ENCODE peak calls at places on chromosome 6, in five cellular contexts. One of them, this sample, is unnamed. For H3K4me1 and H3K27me3, the result is how much of the 10 kb centered on the place peaks cover.

GRCh38 chr6:89290401-89291155 is 24.5 kb downstream of the GABRR2 start:
- DNase-seq in lung: no peak
- DNase-seq in left lung: no peak
- DNase-seq in psoas muscle: no peak
- DNase-seq in A673: no peak
- DNase-seq in this sample: no peak

GRCh38 chr6:56279346-56280080 is 32.1 kb upstream of the COL21A1 start:
- DNase-seq in lung: no peak
- DNase-seq in left lung: no peak
- DNase-seq in psoas muscle: no peak
- DNase-seq in A673: no peak
- DNase-seq in this sample: no peak

GRCh38 chr6:24547243-24547642 is 52.5 kb downstream of the ALDH5A1 start:
- DNase-seq in lung: no peak
- DNase-seq in left lung: no peak
- DNase-seq in psoas muscle: no peak
- DNase-seq in A673: peak
- DNase-seq in this sample: no peak

GRCh38 chr6:154408906-154409500 is 52.4 kb upstream of the IPCEF1 start:
- DNase-seq in lung: no peak
- DNase-seq in left lung: no peak
- DNase-seq in psoas muscle: no peak
- DNase-seq in A673: peak
- DNase-seq in this sample: no peak

GRCh38 chr6:3075522-3076113 is 7.3 kb downstream of the RIPK1 start:
- DNase-seq in lung: no peak
- DNase-seq in left lung: no peak
- DNase-seq in psoas muscle: no peak
- DNase-seq in A673: no peak
- DNase-seq in this sample: no peak

GRCh38 chr6:4946521-4946920 is 57.3 kb downstream of the RPP40 start:
- DNase-seq in lung: no peak
- DNase-seq in left lung: no peak
- DNase-seq in psoas muscle: no peak
- DNase-seq in A673: no peak
- DNase-seq in this sample: no peak

GRCh38 chr6:127120109-127120786 is 1.8 kb downstream of the RSPO3 start:
- DNase-seq in lung: no peak
- DNase-seq in left lung: peak
- DNase-seq in psoas muscle: peak
- DNase-seq in A673: peak
- DNase-seq in this sample: no peak

GRCh38 chr6:81451787-81452186 is 300.7 kb downstream of the TENT5A start:
- DNase-seq in lung: no peak
- DNase-seq in left lung: no peak
- DNase-seq in psoas muscle: no peak
- DNase-seq in A673: peak
- DNase-seq in this sample: no peak

GRCh38 chr6:21462519-21462852 is 131.1 kb upstream of the SOX4 start:
- DNase-seq in lung: no peak
- DNase-seq in left lung: no peak
- DNase-seq in psoas muscle: no peak
- DNase-seq in A673: no peak
- DNase-seq in this sample: no peak

GRCh38 chr6:163945813-163946212 is 531.3 kb downstream of the QKI start:
- DNase-seq in lung: no peak
- DNase-seq in left lung: no peak
- DNase-seq in psoas muscle: no peak
- DNase-seq in A673: no peak
- DNase-seq in this sample: no peak

GRCh38 chr6:129575378-129576118 is 134.4 kb downstream of the ARHGAP18 start:
- DNase-seq in lung: no peak
- DNase-seq in left lung: no peak
- DNase-seq in psoas muscle: no peak
- DNase-seq in A673: peak
- DNase-seq in this sample: no peak

GRCh38 chr6:134123666-134124208 is 71.3 kb upstream of the SLC2A12 start:
- DNase-seq in lung: no peak
- DNase-seq in left lung: no peak
- DNase-seq in psoas muscle: no peak
- DNase-seq in A673: peak
- DNase-seq in this sample: no peak

GRCh38 chr6:166307082-166307980 is 861 bp downstream of the PRR18 start:
- DNase-seq in lung: no peak
- DNase-seq in left lung: no peak
- DNase-seq in psoas muscle: no peak
- DNase-seq in A673: no peak
- DNase-seq in this sample: no peak

GRCh38 chr6:2695464-2696095 is 55.1 kb downstream of the MYLK4 start:
- DNase-seq in lung: no peak
- DNase-seq in left lung: no peak
- DNase-seq in psoas muscle: no peak
- DNase-seq in A673: peak
- DNase-seq in this sample: no peak

GRCh38 chr6:156017838-156018237 is 562.2 kb upstream of the NOX3 start:
- DNase-seq in lung: no peak
- DNase-seq in left lung: no peak
- DNase-seq in psoas muscle: no peak
- DNase-seq in A673: no peak
- DNase-seq in this sample: no peak

GRCh38 chr6:7673063-7673536 is 52.8 kb upstream of the BMP6 start:
- DNase-seq in lung: peak
- DNase-seq in left lung: peak
- DNase-seq in psoas muscle: peak
- DNase-seq in A673: peak
- DNase-seq in this sample: no peak

GRCh38 chr6:11350294-11350693 is 117.8 kb upstream of the NEDD9 start:
- DNase-seq in lung: peak
- DNase-seq in left lung: peak
- DNase-seq in psoas muscle: no peak
- DNase-seq in A673: no peak
- DNase-seq in this sample: no peak

GRCh38 chr6:156729248-156729647 is 47.9 kb upstream of the ARID1B start:
- DNase-seq in lung: no peak
- DNase-seq in left lung: no peak
- DNase-seq in psoas muscle: no peak
- DNase-seq in A673: no peak
- DNase-seq in this sample: no peak

GRCh38 chr6:90326404-90327057 is 29.9 kb upstream of the BACH2 start:
- DNase-seq in lung: no peak
- DNase-seq in left lung: no peak
- DNase-seq in psoas muscle: no peak
- DNase-seq in A673: no peak
- DNase-seq in this sample: no peak

GRCh38 chr6:35920793-35921732 is at the start of gene SRPK1:
- DNase-seq in lung: peak
- DNase-seq in left lung: peak
- DNase-seq in psoas muscle: peak
- DNase-seq in A673: peak
- DNase-seq in this sample: peak

GRCh38 chr6:37673436-37673835 is 24.2 kb downstream of the MDGA1 start:
- DNase-seq in lung: no peak
- DNase-seq in left lung: no peak
- DNase-seq in psoas muscle: no peak
- DNase-seq in A673: no peak
- DNase-seq in this sample: no peak

GRCh38 chr6:3769610-3770009 is 18.1 kb upstream of the PXDC1 start:
- DNase-seq in lung: no peak
- DNase-seq in left lung: no peak
- DNase-seq in psoas muscle: no peak
- DNase-seq in A673: no peak
- DNase-seq in this sample: no peak

DNA sequence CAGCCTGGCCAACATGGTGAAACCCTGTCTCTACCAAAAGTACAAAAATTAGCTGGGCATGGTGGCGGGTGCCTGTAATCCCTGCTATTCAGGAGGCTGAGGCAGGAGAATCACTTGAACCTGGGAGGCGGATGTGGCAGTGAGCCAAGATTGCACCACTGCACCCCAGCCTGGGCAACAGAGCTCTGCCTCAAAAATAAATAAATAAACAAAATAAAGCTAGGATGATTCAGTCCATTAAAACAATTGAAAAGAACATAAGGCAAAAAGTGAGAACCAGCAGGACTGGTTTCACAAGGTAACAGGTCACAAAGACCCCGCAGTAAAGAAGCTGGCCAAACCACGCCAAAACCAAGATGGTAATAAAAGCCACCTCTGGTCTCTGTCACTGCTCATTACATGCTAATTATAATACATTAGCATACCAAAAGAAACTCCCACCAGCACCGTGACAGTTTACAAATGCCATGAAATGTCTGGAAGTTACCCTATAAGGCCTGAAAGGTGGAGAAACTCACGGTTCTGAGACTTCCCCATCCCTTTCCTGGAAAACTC is 10.4 kb downstream of the LAMA4 start:
- DNase-seq in lung: no peak
- DNase-seq in left lung: no peak
- DNase-seq in psoas muscle: peak
- DNase-seq in A673: no peak
- DNase-seq in this sample: no peak
- H3K4me1 ChIP-seq in lung: under half
- H3K4me1 ChIP-seq in left lung: under half
- H3K4me1 ChIP-seq in psoas muscle: under half
- H3K4me1 ChIP-seq in A673: under half
- H3K4me1 ChIP-seq in this sample: half or more

GRCh38 chr6:41786451-41787218 is 859 bp upstream of the TOMM6 start:
- DNase-seq in lung: peak
- DNase-seq in left lung: peak
- DNase-seq in psoas muscle: peak
- DNase-seq in A673: peak
- DNase-seq in this sample: peak

GRCh38 chr6:41784581-41785171 is 2.8 kb upstream of the TOMM6 start:
- DNase-seq in lung: no peak
- DNase-seq in left lung: no peak
- DNase-seq in psoas muscle: no peak
- DNase-seq in A673: no peak
- DNase-seq in this sample: no peak

GRCh38 chr6:41785254-41785653 is 2.2 kb upstream of the TOMM6 start:
- DNase-seq in lung: no peak
- DNase-seq in left lung: no peak
- DNase-seq in psoas muscle: no peak
- DNase-seq in A673: no peak
- DNase-seq in this sample: no peak

GRCh38 chr6:41787219-41787917 is at the start of gene TOMM6:
- DNase-seq in lung: peak
- DNase-seq in left lung: peak
- DNase-seq in psoas muscle: peak
- DNase-seq in A673: peak
- DNase-seq in this sample: peak

DNA sequence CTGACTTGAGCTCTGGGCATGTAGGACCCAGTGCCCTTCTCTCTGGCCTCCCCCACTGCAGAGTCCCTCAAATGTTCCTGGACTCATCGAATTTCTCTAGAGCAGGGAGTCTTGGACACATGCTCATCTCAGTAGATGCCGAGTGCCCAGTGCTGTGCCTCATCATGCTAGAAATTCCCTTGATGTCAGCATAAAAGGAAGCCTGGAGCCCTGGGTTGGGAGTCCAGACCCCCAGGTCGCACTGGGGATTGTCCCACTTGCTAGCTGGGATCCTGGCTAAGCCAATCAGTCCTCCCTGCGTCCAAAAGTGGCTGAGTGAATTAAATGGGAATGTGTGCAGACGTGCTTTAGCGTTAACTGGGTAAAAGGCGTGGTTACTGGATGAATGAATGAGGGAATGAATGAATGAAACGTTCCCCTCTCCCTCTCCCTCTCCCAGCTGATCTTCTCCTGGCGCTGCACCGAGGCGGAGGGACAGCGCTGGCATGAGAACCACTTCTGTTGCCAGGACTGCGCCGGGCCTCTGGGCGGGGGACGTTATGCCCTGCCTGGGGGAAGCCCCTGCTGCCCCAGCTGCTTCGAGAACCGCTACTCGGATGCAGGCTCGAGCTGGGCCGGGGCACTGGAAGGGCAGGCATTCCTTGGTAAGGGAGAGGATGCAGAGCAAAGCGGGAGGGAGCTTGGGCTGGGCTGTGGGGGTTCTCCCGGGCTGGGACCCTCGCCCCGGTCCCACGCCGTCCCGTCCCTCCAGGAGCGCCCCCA is 1.6 kb upstream of the TOMM6 start:
- DNase-seq in lung: no peak
- DNase-seq in left lung: no peak
- DNase-seq in psoas muscle: peak
- DNase-seq in A673: peak
- DNase-seq in this sample: no peak
- H3K27me3 ChIP-seq in lung: under half
- H3K27me3 ChIP-seq in left lung: under half
- H3K27me3 ChIP-seq in psoas muscle: under half
- H3K27me3 ChIP-seq in A673: under half
- H3K27me3 ChIP-seq in this sample: under half

DNA sequence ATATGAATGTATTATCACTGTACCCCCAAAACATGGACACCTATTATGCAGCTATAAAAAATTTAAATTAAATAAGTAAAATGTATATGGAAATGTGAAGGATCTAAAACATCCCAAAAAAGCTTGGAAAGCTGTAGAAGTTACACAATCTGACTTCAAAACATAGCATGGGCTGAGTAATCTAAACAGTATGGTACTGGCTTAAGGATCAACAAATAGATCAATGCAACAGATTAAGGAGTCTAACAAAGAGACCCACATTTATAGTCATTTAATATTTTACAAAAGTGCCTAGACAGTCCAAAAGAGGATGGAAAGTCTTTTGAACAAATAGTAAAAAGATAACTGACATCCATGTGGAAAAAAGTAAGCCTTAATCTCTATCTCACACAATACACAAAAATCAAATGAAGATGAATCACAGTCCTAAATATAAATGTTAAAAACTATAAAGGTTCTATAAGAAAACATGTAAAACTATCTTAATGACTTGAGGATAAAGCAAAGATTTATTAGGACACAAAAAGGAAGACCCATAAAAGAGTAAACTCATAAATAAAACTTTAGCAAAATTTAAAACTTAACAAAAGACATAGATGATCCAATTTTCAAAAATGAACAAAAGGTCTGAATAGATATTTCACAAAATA is 46.8 kb downstream of the RANBP9 start:
- DNase-seq in lung: no peak
- DNase-seq in left lung: no peak
- DNase-seq in psoas muscle: no peak
- DNase-seq in A673: no peak
- DNase-seq in this sample: no peak
- H3K4me1 ChIP-seq in lung: under half
- H3K4me1 ChIP-seq in left lung: half or more
- H3K4me1 ChIP-seq in psoas muscle: half or more
- H3K4me1 ChIP-seq in A673: under half
- H3K4me1 ChIP-seq in this sample: under half

GRCh38 chr6:30955367-30956042 is 14.7 kb downstream of the MUCL3 start:
- DNase-seq in lung: peak
- DNase-seq in left lung: peak
- DNase-seq in psoas muscle: peak
- DNase-seq in A673: peak
- DNase-seq in this sample: no peak

GRCh38 chr6:30947231-30947630 is 6.5 kb downstream of the MUCL3 start:
- DNase-seq in lung: no peak
- DNase-seq in left lung: no peak
- DNase-seq in psoas muscle: no peak
- DNase-seq in A673: no peak
- DNase-seq in this sample: no peak

GRCh38 chr6:30954631-30955366 is 14.0 kb downstream of the MUCL3 start:
- DNase-seq in lung: no peak
- DNase-seq in left lung: no peak
- DNase-seq in psoas muscle: peak
- DNase-seq in A673: peak
- DNase-seq in this sample: no peak

GRCh38 chr6:30957716-30958115 is 16.9 kb downstream of the MUCL3 start:
- DNase-seq in lung: no peak
- DNase-seq in left lung: no peak
- DNase-seq in psoas muscle: no peak
- DNase-seq in A673: no peak
- DNase-seq in this sample: no peak

GRCh38 chr6:30951907-30952469 is 11.2 kb downstream of the MUCL3 start:
- DNase-seq in lung: no peak
- DNase-seq in left lung: no peak
- DNase-seq in psoas muscle: no peak
- DNase-seq in A673: no peak
- DNase-seq in this sample: no peak
- H3K27me3 ChIP-seq in lung: under half
- H3K27me3 ChIP-seq in left lung: under half
- H3K27me3 ChIP-seq in psoas muscle: under half
- H3K27me3 ChIP-seq in A673: under half
- H3K27me3 ChIP-seq in this sample: under half